ENCODE peak calls at places on chromosome 7, in five cellular contexts. P is Calu3, Y is fibroblast of mammary gland, F is WTC11, N is left ventricle myocardium inferior. S is an unnamed sample.

GRCh38 chr7:11082552-11083213 is 109.0 kb downstream of the PHF14 start:
- DNase-seq in P (no peak), Y (no peak), F (no peak), N (no peak), S (no peak)

GRCh38 chr7:71245038-71245437 is 113.1 kb downstream of the GALNT17 start:
- DNase-seq in P (no peak), Y (no peak), F (no peak), N (no peak), S (no peak)

GRCh38 chr7:91636129-91636724 is 244.3 kb downstream of the MTERF1 start:
- DNase-seq in P (peak), Y (peak), F (peak), N (no peak), S (peak)

GRCh38 chr7:1385809-1386622 is 73.3 kb downstream of the MICALL2 start:
- DNase-seq in P (no peak), Y (no peak), F (peak), N (no peak), S (no peak)

GRCh38 chr7:66307591-66308215 is 102.6 kb downstream of the TPST1 start:
- DNase-seq in P (no peak), Y (peak), F (no peak), N (no peak), S (no peak)

GRCh38 chr7:80244206-80244956 is 109.8 kb downstream of the GNAI1 start:
- DNase-seq in P (no peak), Y (peak), F (no peak), N (no peak), S (no peak)

GRCh38 chr7:981793-982510 is 1.0 kb upstream of the CYP2W1 start:
- DNase-seq in P (no peak), Y (no peak), F (no peak), N (no peak), S (no peak)

GRCh38 chr7:117993377-117994003 is 120.2 kb upstream of the CTTNBP2 start:
- DNase-seq in P (peak), Y (peak), F (peak), N (no peak), S (peak)

GRCh38 chr7:121872831-121873764 is at the start of gene PTPRZ1:
- DNase-seq in P (peak), Y (peak), F (peak), N (no peak), S (no peak)

GRCh38 chr7:45978731-45979211 is 57.7 kb upstream of the IGFBP3 start:
- DNase-seq in P (no peak), Y (no peak), F (no peak), N (no peak), S (no peak)

GRCh38 chr7:78510580-78511188 is 712.1 kb downstream of the PHTF2 start:
- DNase-seq in P (peak), Y (peak), F (peak), N (no peak), S (peak)

GRCh38 chr7:136128050-136128449 is 150.9 kb upstream of the MTPN start:
- DNase-seq in P (no peak), Y (no peak), F (no peak), N (no peak), S (no peak)

GRCh38 chr7:40682696-40683095 is 547.9 kb downstream of the SUGCT start:
- DNase-seq in P (no peak), Y (no peak), F (no peak), N (no peak), S (no peak)

GRCh38 chr7:40676220-40676619 is 541.4 kb downstream of the SUGCT start:
- DNase-seq in P (no peak), Y (no peak), F (no peak), N (no peak), S (no peak)

GRCh38 chr7:40675741-40676140 is 540.9 kb downstream of the SUGCT start:
- DNase-seq in P (no peak), Y (no peak), F (no peak), N (no peak), S (no peak)

GRCh38 chr7:40680657-40681056 is 545.9 kb downstream of the SUGCT start:
- DNase-seq in P (peak), Y (peak), F (no peak), N (no peak), S (peak)
- TF ChIP-seq CTCF in P (peak), Y (peak), F (peak), N (peak), S (peak)

DNA sequence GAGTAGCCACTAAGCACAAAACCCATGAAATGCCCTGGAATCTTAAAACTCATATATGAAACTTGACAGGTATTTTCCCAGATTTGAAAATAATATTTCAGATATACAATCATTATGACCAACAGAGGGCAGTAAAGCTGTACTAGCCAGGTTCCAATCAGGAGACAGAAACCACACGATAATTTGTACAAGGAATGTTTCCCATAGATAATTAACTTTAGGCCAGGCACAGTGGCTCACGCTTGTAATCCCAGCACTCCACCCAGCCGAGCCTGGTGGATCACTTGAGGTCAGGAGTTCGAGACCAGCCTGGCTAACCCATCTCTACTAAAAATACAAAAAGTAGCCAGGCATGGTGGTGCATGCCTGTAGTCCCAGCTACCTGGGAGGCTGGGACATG is 31.0 kb upstream of the NUB1 start:
- DNase-seq in P (peak), Y (peak), F (no peak), N (no peak), S (no peak)
- TF ChIP-seq CTCF in P (no peak), Y (peak), F (no peak), N (peak), S (peak)

GRCh38 chr7:105910172-105910571 is 33.8 kb upstream of the ATXN7L1 start:
- DNase-seq in P (no peak), Y (no peak), F (no peak), N (no peak), S (peak)
- TF ChIP-seq CTCF in P (no peak), Y (no peak), F (no peak), N (no peak), S (no peak)

GRCh38 chr7:156895024-156895780 is 2.2 kb upstream of the LMBR1 start:
- DNase-seq in P (no peak), Y (no peak), F (no peak), N (no peak), S (peak)
- TF ChIP-seq CTCF in P (no peak), Y (no peak), F (no peak), N (no peak), S (no peak)

GRCh38 chr7:156560075-156560474 is 80.5 kb upstream of the RNF32 start:
- DNase-seq in P (no peak), Y (no peak), F (peak), N (no peak), S (no peak)
- TF ChIP-seq CTCF in P (no peak), Y (no peak), F (peak), N (no peak), S (no peak)

DNA sequence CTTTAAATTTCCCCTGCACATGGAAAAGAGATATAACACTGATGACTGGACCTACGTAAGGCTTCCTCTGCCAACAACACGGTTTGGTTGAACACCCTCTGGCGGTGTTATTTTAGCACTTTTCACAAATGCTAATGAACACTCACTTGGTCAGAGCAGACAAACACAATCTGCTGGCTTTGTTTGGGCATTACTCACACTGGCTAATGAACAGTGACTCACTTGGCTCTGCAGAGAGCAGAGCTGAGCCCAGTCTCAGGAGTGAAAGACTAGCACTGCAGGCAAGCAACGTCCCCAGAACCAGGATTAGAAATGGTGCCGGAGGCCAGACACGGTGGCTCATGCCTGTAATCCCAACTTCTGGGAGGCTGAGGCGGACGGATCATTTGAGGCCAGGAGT is 430.8 kb downstream of the PLXNA4 start:
- DNase-seq in P (peak), Y (peak), F (no peak), N (peak), S (no peak)
- TF ChIP-seq CTCF in P (no peak), Y (no peak), F (no peak), N (peak), S (no peak)